ENCODE peak calls at places on chromosomes 3 and 15, in four cellular contexts. One of them, this sample, is unnamed.

GRCh38 chr3:191085091-191085490 is 114.0 kb upstream of the OSTN start:
- DNase-seq in osteoblast: no peak
- DNase-seq in upper lobe of left lung: no peak
- DNase-seq in astrocyte of the spinal cord: peak
- DNase-seq in this sample: no peak

GRCh38 chr3:107247116-107247515 is 130.1 kb upstream of the CCDC54 start:
- DNase-seq in osteoblast: no peak
- DNase-seq in astrocyte of the spinal cord: no peak
- DNase-seq in upper lobe of left lung: no peak
- DNase-seq in this sample: no peak

GRCh38 chr3:38543602-38544001 is 47.5 kb downstream of the EXOG start:
- DNase-seq in osteoblast: no peak
- DNase-seq in upper lobe of left lung: peak
- DNase-seq in astrocyte of the spinal cord: no peak
- DNase-seq in this sample: no peak

GRCh38 chr3:107525101-107525953 is 2.6 kb downstream of the BBX start:
- DNase-seq in astrocyte of the spinal cord: peak
- DNase-seq in upper lobe of left lung: peak
- DNase-seq in osteoblast: peak
- DNase-seq in this sample: peak

GRCh38 chr3:123156276-123156995 is 45.3 kb upstream of the SEC22A start:
- DNase-seq in upper lobe of left lung: peak
- DNase-seq in astrocyte of the spinal cord: no peak
- DNase-seq in osteoblast: no peak
- DNase-seq in this sample: no peak

GRCh38 chr3:30098656-30099454 is 507.5 kb upstream of the TGFBR2 start:
- DNase-seq in upper lobe of left lung: no peak
- DNase-seq in astrocyte of the spinal cord: peak
- DNase-seq in osteoblast: no peak
- DNase-seq in this sample: no peak

GRCh38 chr3:188319569-188319968 is 165.6 kb downstream of the LPP start:
- DNase-seq in upper lobe of left lung: no peak
- DNase-seq in osteoblast: peak
- DNase-seq in astrocyte of the spinal cord: peak
- DNase-seq in this sample: no peak

GRCh38 chr3:178451799-178452198 is 84.4 kb upstream of the KCNMB2 start:
- DNase-seq in astrocyte of the spinal cord: no peak
- DNase-seq in osteoblast: no peak
- DNase-seq in upper lobe of left lung: no peak
- DNase-seq in this sample: no peak

GRCh38 chr15:28006116-28006911 is 92.8 kb downstream of the OCA2 start:
- DNase-seq in osteoblast: peak
- DNase-seq in upper lobe of left lung: no peak
- DNase-seq in astrocyte of the spinal cord: no peak
- DNase-seq in this sample: no peak

GRCh38 chr15:49171790-49172189 is 1.7 kb downstream of the GALK2 start:
- DNase-seq in osteoblast: no peak
- DNase-seq in astrocyte of the spinal cord: no peak
- DNase-seq in upper lobe of left lung: no peak
- DNase-seq in this sample: no peak

GRCh38 chr3:178255315-178255714 is 280.9 kb upstream of the KCNMB2 start:
- DNase-seq in osteoblast: no peak
- DNase-seq in astrocyte of the spinal cord: peak
- DNase-seq in upper lobe of left lung: no peak
- DNase-seq in this sample: no peak

GRCh38 chr3:88189361-88189810 is 39.6 kb downstream of the C3orf38 start:
- DNase-seq in upper lobe of left lung: no peak
- DNase-seq in osteoblast: no peak
- DNase-seq in astrocyte of the spinal cord: no peak
- DNase-seq in this sample: no peak

GRCh38 chr3:183324083-183324482 is 71.0 kb downstream of the B3GNT5 start:
- DNase-seq in upper lobe of left lung: no peak
- DNase-seq in osteoblast: no peak
- DNase-seq in astrocyte of the spinal cord: peak
- DNase-seq in this sample: no peak

GRCh38 chr3:191901746-191902145 is 440.8 kb downstream of the PYDC2 start:
- DNase-seq in upper lobe of left lung: no peak
- DNase-seq in osteoblast: no peak
- DNase-seq in astrocyte of the spinal cord: no peak
- DNase-seq in this sample: no peak

GRCh38 chr3:71723452-71724170 is 1.6 kb downstream of the EIF4E3 start:
- DNase-seq in osteoblast: no peak
- DNase-seq in upper lobe of left lung: no peak
- DNase-seq in astrocyte of the spinal cord: no peak
- DNase-seq in this sample: no peak

GRCh38 chr3:45841380-45841700 is 579 bp downstream of the LZTFL1 start:
- DNase-seq in astrocyte of the spinal cord: peak
- DNase-seq in upper lobe of left lung: no peak
- DNase-seq in osteoblast: peak
- DNase-seq in this sample: no peak

GRCh38 chr3:141114816-141115458 is 63.8 kb downstream of the SPSB4 start:
- DNase-seq in upper lobe of left lung: no peak
- DNase-seq in astrocyte of the spinal cord: no peak
- DNase-seq in osteoblast: no peak
- DNase-seq in this sample: no peak

GRCh38 chr15:43150171-43150929 is 17.0 kb downstream of the TMEM62 start:
- DNase-seq in upper lobe of left lung: no peak
- DNase-seq in astrocyte of the spinal cord: peak
- DNase-seq in osteoblast: peak
- DNase-seq in this sample: no peak

GRCh38 chr3:15313461-15313860 is 18.9 kb downstream of the SH3BP5 start:
- DNase-seq in astrocyte of the spinal cord: no peak
- DNase-seq in upper lobe of left lung: no peak
- DNase-seq in osteoblast: no peak
- DNase-seq in this sample: no peak

GRCh38 chr3:161893972-161894371 is 397.4 kb downstream of the OTOL1 start:
- DNase-seq in astrocyte of the spinal cord: peak
- DNase-seq in osteoblast: peak
- DNase-seq in upper lobe of left lung: no peak
- DNase-seq in this sample: no peak

DNA sequence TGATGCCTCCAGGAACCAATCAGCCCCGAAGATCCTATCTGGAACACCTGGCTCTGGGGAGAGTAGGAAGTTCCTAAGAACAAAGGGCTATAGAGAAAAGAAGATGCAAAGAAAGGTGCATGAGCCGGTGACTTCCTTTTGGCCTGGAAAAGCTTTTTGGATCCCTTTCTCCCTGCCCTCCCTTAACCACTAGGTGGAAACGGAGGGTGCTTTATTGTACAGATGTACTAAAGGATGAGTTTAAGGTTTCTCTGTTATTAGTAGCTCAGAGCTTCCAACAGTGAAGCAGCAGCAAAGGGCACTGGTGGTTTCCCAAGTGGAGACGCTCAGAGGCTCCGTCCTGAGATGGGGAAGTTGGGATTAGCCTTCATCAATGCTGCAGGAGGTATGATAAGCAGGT is 6.0 kb upstream of the ADGRG7 start:
- DNase-seq in osteoblast: peak
- DNase-seq in upper lobe of left lung: no peak
- DNase-seq in astrocyte of the spinal cord: peak
- DNase-seq in this sample: no peak
- TF ChIP-seq CTCF in osteoblast: peak
- TF ChIP-seq CTCF in upper lobe of left lung: no peak
- TF ChIP-seq CTCF in astrocyte of the spinal cord: peak
- TF ChIP-seq CTCF in this sample: no peak

DNA sequence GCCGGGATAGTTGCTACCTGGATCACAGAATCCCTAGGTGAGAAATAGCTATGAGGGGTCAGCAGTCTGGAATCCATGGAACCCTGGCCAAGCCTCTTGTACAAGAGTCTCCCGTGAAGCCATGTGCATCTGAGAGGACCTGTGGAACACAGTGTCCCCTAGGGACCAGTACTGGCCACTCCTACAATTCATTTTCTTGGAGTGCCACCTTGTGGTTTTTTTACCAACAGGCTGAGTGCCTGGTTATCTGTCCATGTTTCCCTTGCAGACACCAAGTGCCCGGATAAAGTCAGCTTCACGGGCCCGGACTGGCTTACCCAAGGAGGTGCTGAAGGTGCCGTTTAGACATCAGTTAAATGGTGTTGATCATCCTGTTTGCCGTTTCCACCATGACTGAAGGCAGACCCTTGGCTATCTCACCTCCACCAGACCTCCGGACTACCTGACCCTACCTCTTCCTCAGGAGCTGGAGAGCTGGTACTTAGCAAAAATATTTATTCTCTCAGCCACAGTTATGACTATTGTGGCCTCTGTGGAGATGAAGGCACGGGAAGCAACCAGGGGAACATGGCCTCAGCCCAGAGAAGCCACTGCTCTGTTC is 93.9 kb downstream of the RBPMS2 start:
- DNase-seq in astrocyte of the spinal cord: peak
- DNase-seq in upper lobe of left lung: no peak
- DNase-seq in osteoblast: peak
- DNase-seq in this sample: no peak
- TF ChIP-seq CTCF in astrocyte of the spinal cord: peak
- TF ChIP-seq CTCF in upper lobe of left lung: peak
- TF ChIP-seq CTCF in osteoblast: peak
- TF ChIP-seq CTCF in this sample: no peak

DNA sequence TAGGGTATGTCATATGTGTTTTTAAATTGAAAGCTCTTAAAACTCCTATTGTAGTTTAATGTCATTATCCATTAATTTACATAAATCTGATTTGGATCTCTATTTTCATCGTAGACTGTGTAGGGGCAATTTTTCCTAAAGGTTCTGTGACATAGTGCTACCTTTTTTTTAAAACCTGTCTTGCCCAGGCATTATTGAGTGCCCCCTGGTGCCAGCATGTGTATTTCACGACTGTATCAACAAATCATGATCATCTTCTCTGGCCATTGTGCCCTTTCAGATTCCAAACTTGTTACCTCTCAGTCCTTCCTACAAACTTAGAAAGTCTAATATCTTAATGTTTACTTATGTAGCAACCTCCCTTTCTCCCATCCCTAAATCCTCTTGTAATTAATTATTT is 97.2 kb upstream of the FLNB start:
- DNase-seq in osteoblast: no peak
- DNase-seq in upper lobe of left lung: no peak
- DNase-seq in astrocyte of the spinal cord: no peak
- DNase-seq in this sample: no peak
- TF ChIP-seq CTCF in osteoblast: peak
- TF ChIP-seq CTCF in upper lobe of left lung: no peak
- TF ChIP-seq CTCF in astrocyte of the spinal cord: peak
- TF ChIP-seq CTCF in this sample: no peak

DNA sequence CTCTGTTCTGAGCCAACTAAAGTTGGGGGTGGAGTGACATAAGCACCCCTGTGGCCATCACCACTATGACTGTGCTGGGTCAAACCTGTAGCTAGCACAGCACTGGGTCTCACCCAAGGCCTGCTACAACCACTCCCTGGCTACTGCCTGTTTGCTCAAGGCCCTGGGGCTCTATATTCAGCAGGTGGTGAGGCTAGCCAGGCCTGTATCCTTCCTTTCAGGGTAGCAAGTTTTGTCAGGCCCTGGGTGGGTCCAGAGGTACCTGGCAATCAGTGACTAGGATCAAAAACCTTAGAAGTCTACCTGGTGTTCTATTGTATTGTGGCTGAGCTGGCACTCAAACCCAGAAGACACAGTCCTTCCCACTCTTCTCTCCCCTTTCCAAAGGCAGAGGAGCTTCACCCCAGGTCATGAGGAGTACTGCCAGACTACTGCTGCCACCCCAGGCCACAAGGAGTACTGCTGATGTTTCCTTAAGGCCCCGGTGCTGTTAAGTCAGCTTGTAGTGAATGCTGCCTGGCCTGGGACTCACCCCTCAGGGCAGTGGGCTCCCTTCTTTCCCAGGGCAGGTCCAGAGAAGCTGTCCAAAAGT is 170.8 kb downstream of the IGSF11 start:
- DNase-seq in astrocyte of the spinal cord: no peak
- DNase-seq in upper lobe of left lung: no peak
- DNase-seq in osteoblast: no peak
- DNase-seq in this sample: no peak
- TF ChIP-seq CTCF in astrocyte of the spinal cord: no peak
- TF ChIP-seq CTCF in upper lobe of left lung: no peak
- TF ChIP-seq CTCF in osteoblast: no peak
- TF ChIP-seq CTCF in this sample: no peak